ENCODE peak calls at places on chromosomes 3 and 15, in four cellular contexts. C, F, E and Q are unnamed samples.

GRCh38 chr3:10469406-10470119 is 35.8 kb downstream of the ATP2B2 start:
- DNase-seq in E (no peak), F (no peak), C (no peak), Q (no peak)

GRCh38 chr3:154779571-154779970 is 300.5 kb upstream of the MME start:
- DNase-seq in C (no peak), F (peak), E (peak), Q (no peak)

GRCh38 chr3:140523600-140523999 is 154.3 kb upstream of the TRIM42 start:
- DNase-seq in F (no peak), C (no peak), E (no peak), Q (no peak)

GRCh38 chr3:24450142-24450932 is 44.3 kb downstream of the THRB start:
- DNase-seq in F (no peak), C (no peak), E (no peak), Q (no peak)

GRCh38 chr15:82150645-82151044 is 104.8 kb upstream of the MEX3B start:
- DNase-seq in C (no peak), F (no peak), E (no peak), Q (no peak)

GRCh38 chr15:62644874-62645755 is 397.4 kb upstream of the TPM1 start:
- DNase-seq in E (peak), C (no peak), F (no peak), Q (no peak)

GRCh38 chr3:186938716-186939115 is 8.4 kb downstream of the ST6GAL1 start:
- DNase-seq in F (peak), C (no peak), E (no peak), Q (no peak)

GRCh38 chr3:50189274-50189673 is 2.1 kb upstream of the GNAT1 start:
- DNase-seq in E (peak), F (peak), C (no peak), Q (no peak)

GRCh38 chr3:71262368-71263265 is 320.9 kb downstream of the FOXP1 start:
- DNase-seq in E (no peak), C (no peak), F (no peak), Q (no peak)

GRCh38 chr15:69757186-69757585 is 304.6 kb downstream of the RPLP1 start:
- DNase-seq in F (no peak), C (peak), E (no peak), Q (no peak)

GRCh38 chr15:49421991-49422390 is 1.1 kb upstream of the FGF7 start:
- DNase-seq in C (peak), E (peak), F (peak), Q (peak)

GRCh38 chr3:110272525-110272924 is 799.1 kb upstream of the NECTIN3 start:
- DNase-seq in F (no peak), E (no peak), C (no peak), Q (no peak)

GRCh38 chr3:46926871-46927717 is 49.5 kb downstream of the CCDC12 start:
- DNase-seq in F (no peak), C (peak), E (no peak), Q (no peak)

GRCh38 chr15:94239474-94239873 is 8.1 kb downstream of the MCTP2 start:
- DNase-seq in E (no peak), C (no peak), F (no peak), Q (peak)

GRCh38 chr15:74610302-74610951 is 5.2 kb upstream of the CLK3 start:
- DNase-seq in F (peak), E (no peak), C (no peak), Q (no peak)

GRCh38 chr3:48989126-48989795 is 780 bp upstream of the P4HTM start:
- DNase-seq in F (no peak), C (no peak), E (no peak), Q (no peak)

GRCh38 chr3:10353661-10354372 is 32.9 kb upstream of the SEC13 start:
- DNase-seq in F (no peak), E (peak), C (no peak), Q (no peak)

GRCh38 chr3:129003578-129004112 is 2.5 kb downstream of the EFCC1 start:
- DNase-seq in F (no peak), E (no peak), C (peak), Q (no peak)

GRCh38 chr3:192881159-192881786 is 36.4 kb downstream of the MB21D2 start:
- DNase-seq in E (no peak), C (no peak), F (no peak), Q (no peak)

GRCh38 chr3:141870091-141870687 is 6.3 kb upstream of the ATP1B3 start:
- DNase-seq in C (no peak), E (no peak), F (no peak), Q (no peak)

GRCh38 chr15:41661529-41662225 is 1.5 kb downstream of the MGA start:
- DNase-seq in E (peak), C (peak), F (peak), Q (no peak)

GRCh38 chr15:27336676-27337075 is 365.7 kb downstream of the GABRG3 start:
- DNase-seq in C (no peak), E (peak), F (no peak), Q (peak)

GRCh38 chr3:98454929-98455328 is 8.1 kb upstream of the OR5K1 start:
- DNase-seq in E (no peak), F (no peak), C (no peak), Q (no peak)

GRCh38 chr3:157459706-157460105 is 23.1 kb downstream of the PTX3 start:
- DNase-seq in C (no peak), E (no peak), F (no peak), Q (no peak)

GRCh38 chr3:13564751-13565560 is 16.0 kb downstream of the FBLN2 start:
- DNase-seq in F (no peak), E (no peak), C (peak), Q (no peak)